ENCODE peak calls at places on chromosomes 7 and 10, in nine cellular contexts. One of them, this sample, is unnamed.

GRCh38 chr10:69051303-69051702 is 36.6 kb upstream of the SRGN start:
- DNase-seq in GM12878: no peak
- DNase-seq in GM23338: no peak
- DNase-seq in A549: no peak
- DNase-seq in HepG2: no peak
- DNase-seq in HL-60: peak; percentile 65
- DNase-seq in HCT116: no peak
- DNase-seq in K562: no peak
- DNase-seq in SK-N-SH: no peak
- DNase-seq in this sample: no peak

GRCh38 chr7:149884541-149884940 is 10.8 kb downstream of the ATP6V0E2 start:
- DNase-seq in K562: no peak
- DNase-seq in GM23338: no peak
- DNase-seq in HL-60: no peak
- DNase-seq in GM12878: no peak
- DNase-seq in A549: no peak
- DNase-seq in SK-N-SH: no peak
- DNase-seq in HCT116: no peak
- DNase-seq in HepG2: no peak
- DNase-seq in this sample: no peak

GRCh38 chr10:4334853-4335252 is 491.2 kb upstream of the AKR1E2 start:
- DNase-seq in HepG2: no peak
- DNase-seq in K562: no peak
- DNase-seq in A549: no peak
- DNase-seq in HL-60: no peak
- DNase-seq in GM12878: no peak
- DNase-seq in HCT116: no peak
- DNase-seq in GM23338: no peak
- DNase-seq in SK-N-SH: no peak
- DNase-seq in this sample: no peak

GRCh38 chr10:103651783-103652476 is 158.4 kb downstream of the NEURL1 start:
- DNase-seq in K562: no peak
- DNase-seq in HepG2: peak; percentile 58
- DNase-seq in A549: no peak
- DNase-seq in SK-N-SH: no peak
- DNase-seq in GM23338: no peak
- DNase-seq in GM12878: no peak
- DNase-seq in HL-60: no peak
- DNase-seq in HCT116: no peak
- DNase-seq in this sample: no peak

GRCh38 chr7:101516849-101517248 is 112.2 kb downstream of the MYL10 start:
- DNase-seq in HepG2: no peak
- DNase-seq in HCT116: no peak
- DNase-seq in K562: no peak
- DNase-seq in GM23338: peak; percentile 68
- DNase-seq in HL-60: no peak
- DNase-seq in A549: no peak
- DNase-seq in GM12878: no peak
- DNase-seq in SK-N-SH: no peak
- DNase-seq in this sample: no peak

GRCh38 chr7:4058158-4058557 is 623.9 kb upstream of the FOXK1 start:
- DNase-seq in A549: no peak
- DNase-seq in SK-N-SH: no peak
- DNase-seq in HL-60: no peak
- DNase-seq in HepG2: no peak
- DNase-seq in GM12878: no peak
- DNase-seq in GM23338: no peak
- DNase-seq in K562: no peak
- DNase-seq in HCT116: no peak
- DNase-seq in this sample: no peak

GRCh38 chr7:35032166-35032565 is 5.1 kb downstream of the DPY19L1 start:
- DNase-seq in GM23338: no peak
- DNase-seq in A549: no peak
- DNase-seq in HCT116: no peak
- DNase-seq in SK-N-SH: no peak
- DNase-seq in HL-60: no peak
- DNase-seq in K562: no peak
- DNase-seq in GM12878: no peak
- DNase-seq in HepG2: peak; percentile 58
- DNase-seq in this sample: no peak

GRCh38 chr7:54349259-54349658 is 192.9 kb upstream of the VSTM2A start:
- DNase-seq in HepG2: no peak
- DNase-seq in HCT116: no peak
- DNase-seq in GM12878: no peak
- DNase-seq in K562: no peak
- DNase-seq in A549: no peak
- DNase-seq in GM23338: no peak
- DNase-seq in HL-60: no peak
- DNase-seq in SK-N-SH: no peak
- DNase-seq in this sample: no peak

GRCh38 chr7:50687575-50688261 is 95.0 kb downstream of the GRB10 start:
- DNase-seq in HepG2: no peak
- DNase-seq in SK-N-SH: no peak
- DNase-seq in HL-60: no peak
- DNase-seq in GM12878: no peak
- DNase-seq in K562: no peak
- DNase-seq in A549: no peak
- DNase-seq in GM23338: no peak
- DNase-seq in HCT116: no peak
- DNase-seq in this sample: no peak

GRCh38 chr7:142812437-142813215 is 41.9 kb downstream of the PRSS2 start:
- DNase-seq in GM12878: no peak
- DNase-seq in SK-N-SH: no peak
- DNase-seq in HepG2: no peak
- DNase-seq in K562: peak; percentile 51
- DNase-seq in HL-60: no peak
- DNase-seq in GM23338: no peak
- DNase-seq in A549: no peak
- DNase-seq in HCT116: no peak
- DNase-seq in this sample: no peak

GRCh38 chr7:137508437-137509175 is 165.1 kb upstream of the PTN start:
- DNase-seq in GM12878: no peak
- DNase-seq in HCT116: no peak
- DNase-seq in K562: no peak
- DNase-seq in SK-N-SH: no peak
- DNase-seq in HepG2: no peak
- DNase-seq in GM23338: peak; percentile 7
- DNase-seq in HL-60: no peak
- DNase-seq in A549: no peak
- DNase-seq in this sample: no peak

GRCh38 chr7:111082351-111082750 is 8.6 kb upstream of the LRRN3 start:
- DNase-seq in SK-N-SH: no peak
- DNase-seq in A549: no peak
- DNase-seq in HL-60: no peak
- DNase-seq in HCT116: no peak
- DNase-seq in K562: no peak
- DNase-seq in GM12878: no peak
- DNase-seq in GM23338: no peak
- DNase-seq in HepG2: no peak
- DNase-seq in this sample: no peak

GRCh38 chr10:48542471-48543210 is 62.2 kb downstream of the ARHGAP22 start:
- DNase-seq in GM12878: no peak
- DNase-seq in A549: no peak
- DNase-seq in HepG2: no peak
- DNase-seq in K562: no peak
- DNase-seq in HL-60: no peak
- DNase-seq in HCT116: no peak
- DNase-seq in GM23338: no peak
- DNase-seq in SK-N-SH: no peak
- DNase-seq in this sample: no peak

GRCh38 chr10:48547981-48548380 is 56.9 kb downstream of the ARHGAP22 start:
- DNase-seq in HL-60: no peak
- DNase-seq in HepG2: no peak
- DNase-seq in HCT116: no peak
- DNase-seq in GM12878: no peak
- DNase-seq in SK-N-SH: no peak
- DNase-seq in GM23338: no peak
- DNase-seq in A549: no peak
- DNase-seq in K562: no peak
- DNase-seq in this sample: no peak

GRCh38 chr10:48543445-48543844 is 61.4 kb downstream of the ARHGAP22 start:
- DNase-seq in K562: no peak
- DNase-seq in SK-N-SH: no peak
- DNase-seq in HCT116: no peak
- DNase-seq in GM12878: no peak
- DNase-seq in HepG2: no peak
- DNase-seq in A549: no peak
- DNase-seq in HL-60: no peak
- DNase-seq in GM23338: no peak
- DNase-seq in this sample: no peak

GRCh38 chr10:48547061-48547895 is 57.6 kb downstream of the ARHGAP22 start:
- DNase-seq in GM12878: no peak
- DNase-seq in GM23338: no peak
- DNase-seq in K562: no peak
- DNase-seq in HepG2: no peak
- DNase-seq in A549: no peak
- DNase-seq in SK-N-SH: no peak
- DNase-seq in HL-60: no peak
- DNase-seq in HCT116: no peak
- DNase-seq in this sample: no peak

DNA sequence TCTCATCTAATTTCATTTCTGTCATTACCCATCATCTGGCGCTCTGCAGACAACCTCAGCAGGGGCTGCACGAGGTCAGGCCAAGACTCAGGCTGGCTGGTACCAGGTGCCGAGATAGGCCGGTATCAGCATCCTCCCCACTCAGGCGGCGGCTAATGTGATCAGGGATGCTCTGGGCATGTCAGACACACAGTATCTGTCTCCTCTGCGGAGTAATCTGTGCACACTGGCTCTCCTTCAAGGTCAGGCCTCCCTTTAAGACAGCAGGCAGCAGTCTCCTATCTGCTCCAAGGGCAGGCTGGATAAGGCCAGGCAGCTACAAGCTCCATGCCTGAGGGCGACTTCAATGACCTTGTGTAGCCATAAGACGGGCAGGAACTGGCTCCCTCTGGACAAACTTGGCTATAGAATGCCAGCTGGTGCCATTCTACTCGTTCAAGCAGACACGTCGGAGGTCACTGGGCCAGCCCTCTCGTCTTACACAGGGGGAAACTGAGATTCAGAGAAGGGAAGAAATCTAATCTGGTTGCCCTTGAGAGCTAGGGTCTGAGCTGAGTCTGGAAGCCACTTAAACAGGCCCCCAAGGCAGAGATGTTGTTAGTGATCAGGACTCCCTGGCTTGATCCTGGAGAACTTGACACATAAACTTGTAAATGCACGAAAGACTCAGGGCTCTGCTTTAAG is 59.3 kb downstream of the ARHGAP22 start:
- DNase-seq in HepG2: no peak
- DNase-seq in HCT116: no peak
- DNase-seq in GM23338: no peak
- DNase-seq in K562: no peak
- DNase-seq in GM12878: no peak
- DNase-seq in HL-60: no peak
- DNase-seq in A549: no peak
- DNase-seq in SK-N-SH: peak; percentile 78
- DNase-seq in this sample: no peak
- TF ChIP-seq REST in HepG2: no peak
- TF ChIP-seq REST in HCT116: no peak
- TF ChIP-seq REST in GM23338: no peak
- TF ChIP-seq REST in K562: no peak
- TF ChIP-seq REST in GM12878: no peak
- TF ChIP-seq REST in HL-60: no peak
- TF ChIP-seq REST in A549: no peak
- TF ChIP-seq REST in SK-N-SH: no peak
- TF ChIP-seq REST in this sample: no peak

GRCh38 chr7:463362-464176 is 56.1 kb downstream of the PDGFA start:
- DNase-seq in HL-60: no peak
- DNase-seq in SK-N-SH: no peak
- DNase-seq in GM12878: no peak
- DNase-seq in HCT116: no peak
- DNase-seq in A549: no peak
- DNase-seq in GM23338: no peak
- DNase-seq in K562: no peak
- DNase-seq in HepG2: no peak
- DNase-seq in this sample: no peak
- TF ChIP-seq REST in HL-60: no peak
- TF ChIP-seq REST in SK-N-SH: no peak
- TF ChIP-seq REST in GM12878: no peak
- TF ChIP-seq REST in HCT116: no peak
- TF ChIP-seq REST in A549: no peak
- TF ChIP-seq REST in GM23338: no peak
- TF ChIP-seq REST in K562: no peak
- TF ChIP-seq REST in HepG2: no peak
- TF ChIP-seq REST in this sample: no peak

DNA sequence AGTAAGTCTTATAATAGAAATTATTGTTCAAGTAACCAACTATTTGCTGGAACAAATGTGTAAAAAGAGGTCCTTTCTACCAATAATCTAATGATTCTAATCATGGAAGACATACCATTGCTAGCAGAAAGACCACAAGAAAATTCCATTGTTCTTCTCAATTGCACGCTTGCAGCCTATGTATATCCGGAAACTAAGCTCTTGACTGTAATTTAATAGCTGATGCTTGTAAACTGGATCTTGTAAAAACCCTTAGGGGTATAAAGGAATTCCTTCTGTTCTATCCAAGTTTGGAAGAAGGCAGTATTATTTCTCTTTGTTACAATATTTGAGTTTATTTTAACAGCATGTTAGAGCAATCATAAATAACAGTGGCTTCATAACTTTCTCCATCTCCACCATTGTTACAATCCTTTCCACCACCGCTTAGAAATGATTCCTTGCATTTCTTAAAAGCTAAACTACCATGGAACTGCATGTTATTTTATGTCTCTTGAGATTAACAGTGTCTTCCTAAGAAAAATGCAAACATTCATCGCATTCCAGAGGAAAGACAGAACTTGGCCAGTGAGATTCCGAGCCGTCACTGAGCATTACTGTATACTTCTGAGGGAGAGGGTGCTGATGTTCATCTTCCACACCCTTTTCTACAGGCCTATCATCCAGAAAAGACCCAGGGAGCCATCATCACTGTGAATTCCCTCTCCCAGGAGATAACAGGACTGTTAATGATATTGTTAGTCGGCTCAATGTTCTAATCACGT is 92.5 kb downstream of the TRIL start:
- DNase-seq in SK-N-SH: no peak
- DNase-seq in K562: no peak
- DNase-seq in GM12878: no peak
- DNase-seq in HL-60: no peak
- DNase-seq in HepG2: no peak
- DNase-seq in A549: no peak
- DNase-seq in HCT116: no peak
- DNase-seq in GM23338: peak; percentile 26
- DNase-seq in this sample: no peak
- TF ChIP-seq REST in SK-N-SH: no peak
- TF ChIP-seq REST in K562: no peak
- TF ChIP-seq REST in GM12878: no peak
- TF ChIP-seq REST in HL-60: no peak
- TF ChIP-seq REST in HepG2: no peak
- TF ChIP-seq REST in A549: no peak
- TF ChIP-seq REST in HCT116: no peak
- TF ChIP-seq REST in GM23338: no peak
- TF ChIP-seq REST in this sample: no peak

DNA sequence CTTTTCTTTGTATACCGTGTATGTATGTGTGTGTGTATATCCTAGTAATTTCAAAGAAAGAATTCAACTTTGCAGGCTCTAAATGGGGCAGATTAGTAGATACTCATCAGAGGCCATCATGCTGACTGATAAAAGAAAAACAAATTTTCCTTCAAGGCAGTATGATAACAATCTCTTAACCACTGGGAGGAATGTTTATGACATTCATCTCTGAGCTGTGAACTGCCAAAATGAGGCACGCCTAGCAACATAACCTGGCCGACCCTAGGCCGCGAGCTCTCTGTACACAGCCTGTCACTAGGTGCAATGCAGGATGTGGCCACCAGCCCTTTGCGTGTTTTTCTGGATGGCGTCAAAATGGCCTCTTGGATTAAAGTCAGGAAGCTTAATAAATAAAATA is 343.7 kb upstream of the GALNT17 start:
- DNase-seq in A549: no peak
- DNase-seq in GM12878: no peak
- DNase-seq in GM23338: peak; percentile 33
- DNase-seq in K562: peak; percentile 68
- DNase-seq in SK-N-SH: peak; percentile 59
- DNase-seq in HepG2: no peak
- DNase-seq in HL-60: no peak
- DNase-seq in HCT116: no peak
- DNase-seq in this sample: no peak
- TF ChIP-seq REST in A549: no peak
- TF ChIP-seq REST in GM12878: no peak
- TF ChIP-seq REST in GM23338: no peak
- TF ChIP-seq REST in K562: no peak
- TF ChIP-seq REST in SK-N-SH: no peak
- TF ChIP-seq REST in HepG2: no peak
- TF ChIP-seq REST in HL-60: no peak
- TF ChIP-seq REST in HCT116: no peak
- TF ChIP-seq REST in this sample: no peak

This sample was measured in Panc1.